ENCODE peak calls at places on chromosomes 3 and 15, in five cellular contexts. A is stimulated activated CD4-positive, alpha-beta T cell treated with anti-CD3 and anti-CD28 coated beads, Interleukin-2, amount 100 ng/mL, for 48 hours; N is nephron progenitor cell; B is iPS-NIHi11; J is posterior vena cava. T is an unnamed sample.

GRCh38 chr15:53625260-53625659 is 134.2 kb downstream of the WDR72 start:
- DNase-seq in N (no peak), J (no peak), A (no peak), B (peak), T (no peak)

GRCh38 chr3:114380233-114380645 is 86.4 kb downstream of the TIGIT start:
- DNase-seq in B (peak), A (no peak), N (no peak), J (peak), T (peak)

GRCh38 chr3:128420289-128420688 is 46.4 kb downstream of the DNAJB8 start:
- DNase-seq in B (no peak), N (no peak), A (no peak), J (no peak), T (peak)

GRCh38 chr3:126064627-126065258 is 19.2 kb downstream of the SLC41A3 start:
- DNase-seq in N (no peak), B (no peak), A (no peak), J (no peak), T (no peak)

GRCh38 chr3:99885085-99885484 is 67.4 kb downstream of the CMSS1 start:
- DNase-seq in N (no peak), B (no peak), J (no peak), A (no peak), T (no peak)

GRCh38 chr3:107117922-107118576 is 259.2 kb upstream of the CCDC54 start:
- DNase-seq in A (no peak), N (peak), J (no peak), B (peak), T (no peak)

GRCh38 chr3:9439331-9439730 is 41.9 kb downstream of the SETD5 start:
- DNase-seq in N (no peak), B (no peak), A (no peak), J (no peak), T (no peak)

GRCh38 chr3:193789455-193789854 is 196.4 kb downstream of the OPA1 start:
- DNase-seq in N (no peak), J (no peak), A (no peak), B (no peak), T (no peak)

T was measured in kidney.